ENCODE peak calls at places on chromosomes 13 and 19, in ten cellular contexts. One of them, this sample, is unnamed.

GRCh38 chr19:8209111-8209964 is at the start of gene CERS4:
- DNase-seq in heart left ventricle: peak
- DNase-seq in uterus: peak
- DNase-seq in H1: peak
- DNase-seq in K562: peak
- DNase-seq in tibial nerve: peak
- DNase-seq in adrenal gland: peak
- DNase-seq in Peyer's patch: peak
- DNase-seq in A549: peak
- DNase-seq in body of pancreas: peak
- DNase-seq in this sample: peak

GRCh38 chr13:112875627-112876026 is 93.4 kb upstream of the MCF2L start:
- DNase-seq in tibial nerve: no peak
- DNase-seq in Peyer's patch: no peak
- DNase-seq in H1: no peak
- DNase-seq in K562: no peak
- DNase-seq in adrenal gland: no peak
- DNase-seq in heart left ventricle: no peak
- DNase-seq in uterus: no peak
- DNase-seq in body of pancreas: no peak
- DNase-seq in A549: no peak
- DNase-seq in this sample: no peak

GRCh38 chr13:34107814-34108213 is 289.9 kb downstream of the RFC3 start:
- DNase-seq in H1: no peak
- DNase-seq in A549: no peak
- DNase-seq in uterus: no peak
- DNase-seq in heart left ventricle: no peak
- DNase-seq in body of pancreas: no peak
- DNase-seq in K562: no peak
- DNase-seq in adrenal gland: no peak
- DNase-seq in Peyer's patch: no peak
- DNase-seq in tibial nerve: no peak
- DNase-seq in this sample: no peak

GRCh38 chr19:3154957-3155736 is 19.3 kb downstream of the GNA15 start:
- DNase-seq in body of pancreas: peak
- DNase-seq in tibial nerve: no peak
- DNase-seq in adrenal gland: peak
- DNase-seq in uterus: peak
- DNase-seq in H1: no peak
- DNase-seq in Peyer's patch: no peak
- DNase-seq in A549: peak
- DNase-seq in K562: peak
- DNase-seq in heart left ventricle: peak
- DNase-seq in this sample: peak

GRCh38 chr19:5249526-5249925 is 91.1 kb downstream of the PTPRS start:
- DNase-seq in adrenal gland: no peak
- DNase-seq in Peyer's patch: no peak
- DNase-seq in body of pancreas: no peak
- DNase-seq in K562: no peak
- DNase-seq in tibial nerve: no peak
- DNase-seq in A549: no peak
- DNase-seq in heart left ventricle: no peak
- DNase-seq in uterus: no peak
- DNase-seq in H1: no peak
- DNase-seq in this sample: no peak

GRCh38 chr19:47405854-47406417 is 13.4 kb downstream of the MEIS3 start:
- DNase-seq in tibial nerve: no peak
- DNase-seq in H1: no peak
- DNase-seq in body of pancreas: no peak
- DNase-seq in A549: no peak
- DNase-seq in K562: no peak
- DNase-seq in Peyer's patch: no peak
- DNase-seq in adrenal gland: no peak
- DNase-seq in uterus: no peak
- DNase-seq in heart left ventricle: no peak
- DNase-seq in this sample: no peak

GRCh38 chr19:31254611-31255010 is 94.6 kb downstream of the TSHZ3 start:
- DNase-seq in tibial nerve: no peak
- DNase-seq in A549: no peak
- DNase-seq in Peyer's patch: no peak
- DNase-seq in adrenal gland: peak
- DNase-seq in heart left ventricle: no peak
- DNase-seq in uterus: no peak
- DNase-seq in K562: no peak
- DNase-seq in H1: no peak
- DNase-seq in body of pancreas: no peak
- DNase-seq in this sample: no peak

GRCh38 chr19:42508892-42509444 is 19.3 kb downstream of the CEACAM1 start:
- DNase-seq in A549: no peak
- DNase-seq in adrenal gland: no peak
- DNase-seq in K562: no peak
- DNase-seq in uterus: no peak
- DNase-seq in Peyer's patch: no peak
- DNase-seq in tibial nerve: no peak
- DNase-seq in heart left ventricle: no peak
- DNase-seq in body of pancreas: no peak
- DNase-seq in H1: no peak
- DNase-seq in this sample: no peak

GRCh38 chr13:43293008-43293407 is 269.6 kb downstream of the DNAJC15 start:
- DNase-seq in adrenal gland: no peak
- DNase-seq in body of pancreas: no peak
- DNase-seq in A549: no peak
- DNase-seq in heart left ventricle: no peak
- DNase-seq in tibial nerve: no peak
- DNase-seq in H1: no peak
- DNase-seq in K562: no peak
- DNase-seq in Peyer's patch: no peak
- DNase-seq in uterus: no peak
- DNase-seq in this sample: no peak

GRCh38 chr19:12478234-12478941 is 6.2 kb downstream of the ZNF709 start:
- DNase-seq in tibial nerve: no peak
- DNase-seq in adrenal gland: no peak
- DNase-seq in heart left ventricle: no peak
- DNase-seq in A549: no peak
- DNase-seq in body of pancreas: no peak
- DNase-seq in Peyer's patch: no peak
- DNase-seq in K562: no peak
- DNase-seq in uterus: no peak
- DNase-seq in H1: no peak
- DNase-seq in this sample: no peak

GRCh38 chr13:70960841-70961443 is 852.7 kb upstream of the KLHL1 start:
- DNase-seq in Peyer's patch: no peak
- DNase-seq in tibial nerve: no peak
- DNase-seq in A549: peak
- DNase-seq in K562: no peak
- DNase-seq in body of pancreas: no peak
- DNase-seq in adrenal gland: no peak
- DNase-seq in H1: no peak
- DNase-seq in uterus: no peak
- DNase-seq in heart left ventricle: no peak
- DNase-seq in this sample: no peak

GRCh38 chr13:35917942-35918645 is 213.1 kb downstream of the DCLK1 start:
- DNase-seq in H1: no peak
- DNase-seq in tibial nerve: no peak
- DNase-seq in body of pancreas: no peak
- DNase-seq in uterus: no peak
- DNase-seq in heart left ventricle: no peak
- DNase-seq in Peyer's patch: no peak
- DNase-seq in adrenal gland: no peak
- DNase-seq in A549: no peak
- DNase-seq in K562: no peak
- DNase-seq in this sample: no peak

GRCh38 chr13:41700790-41701310 is 243.5 kb downstream of the RGCC start:
- DNase-seq in uterus: peak
- DNase-seq in tibial nerve: no peak
- DNase-seq in adrenal gland: peak
- DNase-seq in K562: peak
- DNase-seq in A549: peak
- DNase-seq in H1: no peak
- DNase-seq in Peyer's patch: no peak
- DNase-seq in heart left ventricle: peak
- DNase-seq in body of pancreas: peak
- DNase-seq in this sample: no peak

GRCh38 chr19:1554968-1555801 is 12.9 kb downstream of the MEX3D start:
- DNase-seq in body of pancreas: no peak
- DNase-seq in Peyer's patch: no peak
- DNase-seq in heart left ventricle: no peak
- DNase-seq in tibial nerve: no peak
- DNase-seq in H1: no peak
- DNase-seq in adrenal gland: no peak
- DNase-seq in uterus: no peak
- DNase-seq in A549: no peak
- DNase-seq in K562: no peak
- DNase-seq in this sample: no peak

GRCh38 chr19:35733180-35734125 is 8.8 kb downstream of the IGFLR1 start:
- DNase-seq in uterus: peak
- DNase-seq in adrenal gland: peak
- DNase-seq in heart left ventricle: no peak
- DNase-seq in K562: no peak
- DNase-seq in A549: no peak
- DNase-seq in Peyer's patch: no peak
- DNase-seq in body of pancreas: no peak
- DNase-seq in H1: no peak
- DNase-seq in tibial nerve: no peak
- DNase-seq in this sample: no peak
- TF ChIP-seq POLR2A in uterus: no peak
- TF ChIP-seq POLR2A in adrenal gland: no peak
- TF ChIP-seq POLR2A in heart left ventricle: no peak
- TF ChIP-seq POLR2A in K562: no peak
- TF ChIP-seq POLR2A in A549: no peak
- TF ChIP-seq POLR2A in Peyer's patch: no peak
- TF ChIP-seq POLR2A in body of pancreas: no peak
- TF ChIP-seq POLR2A in H1: no peak
- TF ChIP-seq POLR2A in tibial nerve: no peak
- TF ChIP-seq POLR2A in this sample: no peak

GRCh38 chr13:111186305-111186930 is 71.3 kb downstream of the ARHGEF7 start:
- DNase-seq in adrenal gland: no peak
- DNase-seq in A549: no peak
- DNase-seq in body of pancreas: no peak
- DNase-seq in Peyer's patch: no peak
- DNase-seq in H1: no peak
- DNase-seq in tibial nerve: no peak
- DNase-seq in uterus: no peak
- DNase-seq in heart left ventricle: no peak
- DNase-seq in K562: no peak
- DNase-seq in this sample: no peak

GRCh38 chr13:111184685-111185401 is 69.7 kb downstream of the ARHGEF7 start:
- DNase-seq in adrenal gland: peak
- DNase-seq in tibial nerve: no peak
- DNase-seq in H1: no peak
- DNase-seq in A549: no peak
- DNase-seq in Peyer's patch: no peak
- DNase-seq in body of pancreas: no peak
- DNase-seq in uterus: no peak
- DNase-seq in K562: no peak
- DNase-seq in heart left ventricle: peak
- DNase-seq in this sample: no peak

GRCh38 chr13:111183087-111183645 is 68.1 kb downstream of the ARHGEF7 start:
- DNase-seq in tibial nerve: no peak
- DNase-seq in A549: no peak
- DNase-seq in H1: no peak
- DNase-seq in adrenal gland: no peak
- DNase-seq in uterus: no peak
- DNase-seq in K562: no peak
- DNase-seq in body of pancreas: no peak
- DNase-seq in Peyer's patch: no peak
- DNase-seq in heart left ventricle: no peak
- DNase-seq in this sample: no peak

GRCh38 chr13:111183959-111184684 is 69.0 kb downstream of the ARHGEF7 start:
- DNase-seq in adrenal gland: peak
- DNase-seq in tibial nerve: no peak
- DNase-seq in K562: no peak
- DNase-seq in body of pancreas: no peak
- DNase-seq in uterus: no peak
- DNase-seq in Peyer's patch: no peak
- DNase-seq in H1: no peak
- DNase-seq in heart left ventricle: peak
- DNase-seq in A549: no peak
- DNase-seq in this sample: no peak

DNA sequence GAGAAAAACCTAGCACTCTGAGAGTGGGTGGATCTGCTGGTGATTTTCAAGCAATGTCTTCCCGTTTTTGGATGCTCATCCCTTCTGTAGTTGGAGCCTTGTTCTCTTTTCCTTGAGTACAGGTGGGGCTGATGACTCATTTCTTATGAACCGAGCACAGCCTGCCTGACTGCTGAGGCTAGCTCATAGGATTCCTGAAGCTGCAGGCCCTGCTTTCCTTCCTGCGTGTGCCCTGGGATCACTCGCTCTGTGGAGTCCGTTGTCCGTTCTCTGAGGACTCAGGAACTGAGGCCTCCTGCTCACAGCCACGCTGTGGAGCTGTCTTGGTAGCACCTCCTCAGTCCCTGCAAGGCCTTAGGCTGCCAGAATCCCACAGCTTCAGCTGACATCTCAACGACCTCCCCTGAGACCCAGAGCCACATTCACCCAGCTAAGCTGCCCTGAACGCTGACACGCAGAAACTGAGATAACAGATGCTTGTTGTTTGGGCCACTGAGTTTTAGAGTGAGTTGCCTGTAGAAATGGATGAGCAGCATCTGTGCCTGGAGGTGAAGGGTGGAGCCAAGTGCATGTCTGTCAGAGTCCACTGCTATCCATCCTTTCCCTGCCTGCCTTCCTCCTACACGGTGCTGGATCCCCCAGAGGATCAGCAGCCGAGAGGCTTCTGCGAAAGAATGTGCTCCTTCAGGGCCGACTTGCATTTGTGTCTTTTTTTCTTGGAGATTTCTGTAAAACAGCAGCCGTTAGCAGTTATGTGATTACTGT is 73.0 kb downstream of the ARHGEF7 start:
- DNase-seq in A549: no peak
- DNase-seq in H1: no peak
- DNase-seq in uterus: no peak
- DNase-seq in body of pancreas: no peak
- DNase-seq in tibial nerve: no peak
- DNase-seq in K562: no peak
- DNase-seq in adrenal gland: peak
- DNase-seq in heart left ventricle: no peak
- DNase-seq in Peyer's patch: no peak
- DNase-seq in this sample: no peak
- H3K27ac ChIP-seq in A549: no peak
- H3K27ac ChIP-seq in H1: no peak
- H3K27ac ChIP-seq in uterus: peak
- H3K27ac ChIP-seq in body of pancreas: no peak
- H3K27ac ChIP-seq in tibial nerve: no peak
- H3K27ac ChIP-seq in K562: no peak
- H3K27ac ChIP-seq in adrenal gland: no peak
- H3K27ac ChIP-seq in heart left ventricle: peak
- H3K27ac ChIP-seq in Peyer's patch: no peak
- H3K27ac ChIP-seq in this sample: peak

GRCh38 chr13:99658266-99658991 is 157.2 kb downstream of the TM9SF2 start:
- DNase-seq in body of pancreas: no peak
- DNase-seq in tibial nerve: peak
- DNase-seq in heart left ventricle: peak
- DNase-seq in Peyer's patch: peak
- DNase-seq in A549: peak
- DNase-seq in K562: peak
- DNase-seq in H1: no peak
- DNase-seq in uterus: peak
- DNase-seq in adrenal gland: peak
- DNase-seq in this sample: peak
- TF ChIP-seq CTCF in body of pancreas: no peak
- TF ChIP-seq CTCF in tibial nerve: no peak
- TF ChIP-seq CTCF in heart left ventricle: peak
- TF ChIP-seq CTCF in Peyer's patch: peak
- TF ChIP-seq CTCF in A549: peak
- TF ChIP-seq CTCF in K562: peak
- TF ChIP-seq CTCF in H1: peak
- TF ChIP-seq CTCF in uterus: peak
- TF ChIP-seq CTCF in adrenal gland: no peak
- TF ChIP-seq CTCF in this sample: no peak

GRCh38 chr19:49423985-49424303 is 703 bp upstream of the PTH2 start:
- DNase-seq in A549: no peak
- DNase-seq in H1: no peak
- DNase-seq in body of pancreas: no peak
- DNase-seq in K562: no peak
- DNase-seq in Peyer's patch: no peak
- DNase-seq in uterus: no peak
- DNase-seq in heart left ventricle: no peak
- DNase-seq in adrenal gland: no peak
- DNase-seq in tibial nerve: no peak
- DNase-seq in this sample: no peak
- TF ChIP-seq POLR2A in A549: no peak
- TF ChIP-seq POLR2A in H1: no peak
- TF ChIP-seq POLR2A in body of pancreas: no peak
- TF ChIP-seq POLR2A in K562: no peak
- TF ChIP-seq POLR2A in Peyer's patch: no peak
- TF ChIP-seq POLR2A in uterus: no peak
- TF ChIP-seq POLR2A in heart left ventricle: no peak
- TF ChIP-seq POLR2A in adrenal gland: no peak
- TF ChIP-seq POLR2A in tibial nerve: no peak
- TF ChIP-seq POLR2A in this sample: no peak

This sample was measured in breast epithelium.